ENCODE peak calls at places on chromosome 7, in five cellular contexts. One of them, this sample, is unnamed.

GRCh38 chr7:133434246-133434865 is 181.5 kb downstream of the EXOC4 start:
- DNase-seq in stimulated activated CD4-positive, alpha-beta T cell treated with anti-CD3 and anti-CD28 coated beads, Interleukin-4, amount 100 ng/mL, for 48 hours: no peak
- DNase-seq in ELF-1: no peak
- DNase-seq in HT1080: peak; percentile 28
- DNase-seq in HEK293T: peak; percentile 18
- DNase-seq in this sample: no peak

GRCh38 chr7:129434846-129435318 is 650 bp downstream of the STRIP2 start:
- DNase-seq in HEK293T: peak; percentile 30
- DNase-seq in stimulated activated CD4-positive, alpha-beta T cell treated with anti-CD3 and anti-CD28 coated beads, Interleukin-4, amount 100 ng/mL, for 48 hours: no peak
- DNase-seq in HT1080: peak; percentile 8
- DNase-seq in ELF-1: peak; percentile 71
- DNase-seq in this sample: peak; percentile 25

GRCh38 chr7:46449743-46450142 is 528.7 kb upstream of the IGFBP3 start:
- DNase-seq in HT1080: no peak
- DNase-seq in HEK293T: no peak
- DNase-seq in stimulated activated CD4-positive, alpha-beta T cell treated with anti-CD3 and anti-CD28 coated beads, Interleukin-4, amount 100 ng/mL, for 48 hours: no peak
- DNase-seq in ELF-1: no peak
- DNase-seq in this sample: no peak

GRCh38 chr7:77644774-77645173 is 51.5 kb upstream of the RSBN1L start:
- DNase-seq in HT1080: no peak
- DNase-seq in stimulated activated CD4-positive, alpha-beta T cell treated with anti-CD3 and anti-CD28 coated beads, Interleukin-4, amount 100 ng/mL, for 48 hours: no peak
- DNase-seq in HEK293T: no peak
- DNase-seq in ELF-1: no peak
- DNase-seq in this sample: no peak

GRCh38 chr7:73668103-73668937 is 689 bp downstream of the VPS37D start:
- DNase-seq in HEK293T: no peak
- DNase-seq in stimulated activated CD4-positive, alpha-beta T cell treated with anti-CD3 and anti-CD28 coated beads, Interleukin-4, amount 100 ng/mL, for 48 hours: no peak
- DNase-seq in ELF-1: no peak
- DNase-seq in HT1080: no peak
- DNase-seq in this sample: peak; percentile 30

GRCh38 chr7:120740348-120740747 is 117.6 kb downstream of the TSPAN12 start:
- DNase-seq in HEK293T: no peak
- DNase-seq in ELF-1: no peak
- DNase-seq in stimulated activated CD4-positive, alpha-beta T cell treated with anti-CD3 and anti-CD28 coated beads, Interleukin-4, amount 100 ng/mL, for 48 hours: no peak
- DNase-seq in HT1080: peak; percentile 2
- DNase-seq in this sample: no peak

GRCh38 chr7:80278737-80279136 is 144.1 kb downstream of the GNAI1 start:
- DNase-seq in stimulated activated CD4-positive, alpha-beta T cell treated with anti-CD3 and anti-CD28 coated beads, Interleukin-4, amount 100 ng/mL, for 48 hours: no peak
- DNase-seq in HT1080: no peak
- DNase-seq in ELF-1: no peak
- DNase-seq in HEK293T: no peak
- DNase-seq in this sample: no peak

GRCh38 chr7:22192778-22193177 is 164.2 kb downstream of the RAPGEF5 start:
- DNase-seq in HT1080: no peak
- DNase-seq in ELF-1: no peak
- DNase-seq in HEK293T: no peak
- DNase-seq in stimulated activated CD4-positive, alpha-beta T cell treated with anti-CD3 and anti-CD28 coated beads, Interleukin-4, amount 100 ng/mL, for 48 hours: no peak
- DNase-seq in this sample: no peak

GRCh38 chr7:94423865-94424264 is 29.2 kb downstream of the COL1A2 start:
- DNase-seq in HEK293T: no peak
- DNase-seq in stimulated activated CD4-positive, alpha-beta T cell treated with anti-CD3 and anti-CD28 coated beads, Interleukin-4, amount 100 ng/mL, for 48 hours: no peak
- DNase-seq in HT1080: peak; percentile 41
- DNase-seq in ELF-1: no peak
- DNase-seq in this sample: no peak

This sample was measured in pancreas.